ENCODE peak calls at places on chromosomes 1 and 21, in nine cellular contexts. N is NCI-H2081; K is HS-27A; I is left lung; E is stimulated activated CD4-positive, alpha-beta T cell treated with anti-CD3 and anti-CD28 coated beads, TNF-alpha, amount 100 ng/mL, for 4 hours; H is B cell; Y is posterior cingulate gyrus; Q is ACHN; D is effector memory CD8-positive, alpha-beta T cell. W is an unnamed sample.

GRCh38 chr1:109079240-109079622 is 3.4 kb upstream of the TAF13 start:
- DNase-seq in N (no peak), K (no peak), I (no peak), E (no peak), H (no peak), Y (no peak), Q (no peak), D (no peak), W (no peak)

GRCh38 chr1:17632541-17633193 is 93.2 kb downstream of the ARHGEF10L start:
- DNase-seq in N (no peak), K (peak), I (no peak), E (no peak), H (no peak), Y (no peak), Q (no peak), D (no peak), W (no peak)

GRCh38 chr1:118947003-118947765 is 41.0 kb downstream of the TBX15 start:
- DNase-seq in N (no peak), K (no peak), I (no peak), E (no peak), H (no peak), Y (no peak), Q (no peak), D (no peak), W (no peak)

GRCh38 chr1:87981386-87981785 is 652.7 kb downstream of the LMO4 start:
- DNase-seq in N (no peak), K (no peak), I (no peak), E (no peak), H (no peak), Y (no peak), Q (no peak), D (no peak), W (no peak)

GRCh38 chr1:93437976-93438605 is 9.8 kb upstream of the FNBP1L start:
- DNase-seq in N (peak), K (no peak), I (no peak), E (no peak), H (no peak), Y (no peak), Q (peak), D (no peak), W (no peak)

GRCh38 chr1:153441238-153441755 is 19.2 kb downstream of the S100A7 start:
- DNase-seq in N (peak), K (no peak), I (no peak), E (no peak), H (no peak), Y (no peak), Q (no peak), D (no peak), W (no peak)

GRCh38 chr1:7026188-7026587 is 240.9 kb downstream of the CAMTA1 start:
- DNase-seq in N (no peak), K (no peak), I (no peak), E (no peak), H (no peak), Y (no peak), Q (no peak), D (no peak), W (no peak)

GRCh38 chr21:44281801-44282200 is 3.9 kb upstream of the AIRE start:
- DNase-seq in N (no peak), K (no peak), I (peak), E (no peak), H (no peak), Y (no peak), Q (no peak), D (no peak), W (no peak)

GRCh38 chr1:33097137-33097611 is 16.2 kb downstream of the AZIN2 start:
- DNase-seq in N (no peak), K (no peak), I (no peak), E (no peak), H (no peak), Y (no peak), Q (no peak), D (no peak), W (no peak)

GRCh38 chr1:204729516-204729915 is 44.0 kb upstream of the LRRN2 start:
- DNase-seq in N (no peak), K (no peak), I (no peak), E (no peak), H (no peak), Y (no peak), Q (no peak), D (no peak), W (no peak)

GRCh38 chr1:30735124-30735523 is 11.7 kb upstream of the MATN1 start:
- DNase-seq in N (no peak), K (no peak), I (no peak), E (no peak), H (no peak), Y (no peak), Q (no peak), D (no peak), W (no peak)

GRCh38 chr1:47871799-47872353 is 125.3 kb downstream of the TRABD2B start:
- DNase-seq in N (no peak), K (no peak), I (no peak), E (no peak), H (no peak), Y (no peak), Q (peak), D (no peak), W (no peak)

GRCh38 chr1:165419839-165420238 is 25.1 kb downstream of the RXRG start:
- DNase-seq in N (no peak), K (no peak), I (no peak), E (no peak), H (no peak), Y (no peak), Q (no peak), D (no peak), W (no peak)

GRCh38 chr1:155127105-155127671 is 488 bp upstream of the EFNA1 start:
- DNase-seq in N (peak), K (no peak), I (peak), E (no peak), H (no peak), Y (peak), Q (peak), D (no peak), W (no peak)

GRCh38 chr1:167202049-167202448 is 18.6 kb upstream of the POU2F1 start:
- DNase-seq in N (no peak), K (no peak), I (no peak), E (no peak), H (no peak), Y (no peak), Q (no peak), D (no peak), W (no peak)

GRCh38 chr1:231161711-231162299 is at the start of gene TRIM67:
- DNase-seq in N (peak), K (no peak), I (no peak), E (no peak), H (no peak), Y (no peak), Q (peak), D (no peak), W (no peak)

GRCh38 chr1:224127925-224128819 is 14.3 kb downstream of the FBXO28 start:
- DNase-seq in N (no peak), K (no peak), I (no peak), E (no peak), H (no peak), Y (no peak), Q (no peak), D (no peak), W (no peak)

GRCh38 chr1:248239478-248239877 is 8.3 kb downstream of the OR2M4 start:
- DNase-seq in N (no peak), K (no peak), I (no peak), E (no peak), H (no peak), Y (no peak), Q (no peak), D (no peak), W (no peak)

W was measured in effector memory CD4-positive, alpha-beta T cell.